ENCODE peak calls at places on chromosomes 5 and 9, in six cellular contexts. J, K, S, I, B and X are unnamed samples.

GRCh38 chr9:111798786-111799185 is 4.0 kb upstream of the SHOC1 start:
- DNase-seq in J (no peak), I (peak; percentile 48), K (no peak), B (no peak), S (peak; percentile 85), X (no peak)

GRCh38 chr9:124863371-124863831 is 1.5 kb downstream of the ARPC5L start:
- DNase-seq in B (peak; percentile 54), J (no peak), I (no peak), S (no peak), K (no peak), X (no peak)

GRCh38 chr9:133634024-133634691 is 2.0 kb upstream of the DBH start:
- DNase-seq in K (no peak), B (no peak), J (no peak), I (no peak), S (no peak), X (no peak)

GRCh38 chr5:167166696-167167095 is 1124.7 kb upstream of the WWC1 start:
- DNase-seq in S (no peak), B (no peak), J (no peak), I (no peak), K (no peak), X (no peak)

GRCh38 chr5:111984044-111984443 is 227.1 kb upstream of the NREP start:
- DNase-seq in J (no peak), S (peak; percentile 92), B (no peak), K (no peak), I (peak; percentile 9), X (peak; percentile 40)

GRCh38 chr9:136409557-136410455 is 608 bp downstream of the ENTR1 start:
- DNase-seq in J (peak; percentile 55), B (no peak), K (no peak), S (peak; percentile 22), I (peak; percentile 24), X (peak; percentile 57)

GRCh38 chr9:36744678-36745077 is 172.0 kb downstream of the MELK start:
- DNase-seq in B (no peak), J (no peak), I (no peak), S (no peak), K (no peak), X (no peak)

GRCh38 chr5:32297181-32298055 is 15.3 kb downstream of the MTMR12 start:
- DNase-seq in B (no peak), J (no peak), I (no peak), S (peak; percentile 19), K (no peak), X (no peak)

GRCh38 chr9:110954822-110955291 is 83.4 kb downstream of the LPAR1 start:
- DNase-seq in S (peak; percentile 64), I (no peak), K (no peak), B (no peak), J (no peak), X (peak; percentile 15)

GRCh38 chr5:93904917-93905316 is 163.5 kb upstream of the POU5F2 start:
- DNase-seq in I (no peak), B (no peak), J (no peak), S (no peak), K (no peak), X (no peak)

GRCh38 chr5:88882321-88883038 is 504 bp downstream of the MEF2C start:
- DNase-seq in J (no peak), I (no peak), S (peak; percentile 4), B (no peak), K (no peak), X (no peak)

GRCh38 chr5:10329808-10330481 is 22.2 kb upstream of the CMBL start:
- DNase-seq in K (peak; percentile 80), B (no peak), S (peak; percentile 88), I (no peak), J (no peak), X (no peak)

GRCh38 chr9:135792268-135793128 is 90.5 kb downstream of the KCNT1 start:
- DNase-seq in J (no peak), B (no peak), I (peak; percentile 65), S (no peak), K (no peak), X (no peak)

GRCh38 chr9:124356745-124357390 is 58.4 kb downstream of the PSMB7 start:
- DNase-seq in B (peak; percentile 5), I (no peak), K (no peak), J (no peak), S (no peak), X (no peak)

GRCh38 chr5:15009420-15009819 is 137.8 kb upstream of the ANKH start:
- DNase-seq in I (peak; percentile 87), S (peak; percentile 69), B (no peak), J (no peak), K (no peak), X (no peak)

GRCh38 chr9:71146511-71146910 is 25.1 kb upstream of the TRPM3 start:
- DNase-seq in B (no peak), K (no peak), S (no peak), J (no peak), I (no peak), X (peak; percentile 0)

GRCh38 chr9:128702445-128702948 is at the start of gene PKN3:
- DNase-seq in J (peak; percentile 57), K (peak; percentile 91), I (peak; percentile 89), S (peak; percentile 66), B (peak; percentile 75), X (peak; percentile 88)

GRCh38 chr5:59418766-59419165 is 474.8 kb downstream of the PDE4D start:
- DNase-seq in B (no peak), K (no peak), I (no peak), S (no peak), J (no peak), X (no peak)

GRCh38 chr5:51138164-51138563 is 245.1 kb upstream of the ISL1 start:
- DNase-seq in S (no peak), K (no peak), B (no peak), I (no peak), J (no peak), X (no peak)

GRCh38 chr9:2676466-2676865 is 40.8 kb upstream of the KCNV2 start:
- DNase-seq in I (no peak), S (no peak), J (no peak), B (no peak), K (no peak), X (no peak)

GRCh38 chr9:2674141-2674824 is 43.0 kb upstream of the KCNV2 start:
- DNase-seq in I (no peak), J (no peak), K (no peak), S (no peak), B (no peak), X (no peak)

GRCh38 chr9:2677927-2678889 is 39.1 kb upstream of the KCNV2 start:
- DNase-seq in K (no peak), B (no peak), J (no peak), I (no peak), S (no peak), X (no peak)

GRCh38 chr9:2679011-2679410 is 38.3 kb upstream of the KCNV2 start:
- DNase-seq in K (no peak), S (no peak), J (peak; percentile 32), B (no peak), I (no peak), X (no peak)

DNA sequence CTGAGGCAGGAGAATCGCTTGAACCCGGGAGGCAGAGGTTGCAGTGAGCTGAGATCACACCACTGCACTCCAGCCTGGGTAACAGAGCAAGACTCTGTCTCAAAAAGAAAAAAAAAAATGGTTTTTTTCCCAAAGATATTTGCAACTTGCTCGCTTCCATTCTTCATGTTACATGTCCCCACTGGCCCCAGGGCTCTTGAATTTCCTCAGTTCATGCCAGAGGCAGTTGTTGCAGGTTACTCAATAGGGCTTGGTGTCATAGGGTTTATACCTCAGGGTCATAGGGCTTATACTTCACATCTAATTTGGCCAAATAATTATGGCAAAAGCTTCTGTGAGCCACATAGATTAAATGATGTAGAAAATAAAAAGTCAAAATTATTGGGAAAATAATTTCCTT is 44.1 kb upstream of the KCNV2 start:
- DNase-seq in K (no peak), B (no peak), S (no peak), J (no peak), I (no peak), X (no peak)
- TF ChIP-seq POLR2A in K (no peak), B (no peak), S (no peak), J (no peak), I (no peak), X (no peak)

DNA sequence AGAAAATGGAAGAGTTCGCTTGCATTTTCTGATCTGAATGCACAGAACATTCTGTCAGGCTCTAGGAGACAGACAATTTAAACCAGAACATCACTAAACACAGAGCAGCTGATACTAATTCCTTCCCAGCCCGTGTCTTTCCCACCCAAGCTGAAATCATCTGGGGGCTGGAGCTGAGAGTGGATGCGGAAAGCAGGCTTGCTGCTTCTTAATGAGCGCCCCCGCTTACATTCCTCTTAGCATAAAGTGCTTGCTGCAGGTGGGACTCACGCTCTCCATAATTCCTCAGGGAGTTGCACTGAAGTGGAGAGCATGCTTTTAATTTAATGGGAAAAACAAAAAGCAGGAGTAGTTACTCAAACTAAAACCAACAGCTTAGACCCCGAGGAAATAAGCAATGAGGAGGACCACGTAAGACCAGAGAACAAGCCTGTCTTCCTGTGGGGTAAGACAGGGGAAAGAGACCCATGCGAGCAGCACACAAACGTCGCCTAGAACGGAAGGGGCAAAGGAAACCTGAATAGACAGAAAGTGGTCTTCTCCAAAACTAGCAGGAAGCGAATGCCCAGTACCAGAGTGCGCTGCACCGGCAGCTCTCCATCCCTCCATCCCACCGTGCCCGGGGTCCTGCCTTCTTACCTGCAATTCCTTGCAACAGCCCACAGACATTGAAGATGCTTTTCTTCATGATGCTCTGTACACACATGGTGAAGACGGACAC is 139.3 kb downstream of the LHFPL2 start:
- DNase-seq in K (no peak), I (no peak), J (no peak), B (no peak), S (no peak), X (no peak)
- H3K4me3 ChIP-seq in K (peak overlapping the region; percentile 49), I (no peak overlapping the region), J (peak overlapping the region; percentile 65), B (no peak overlapping the region), S (no peak overlapping the region), X (no peak overlapping the region)

GRCh38 chr5:151686673-151687378 is at the start of gene SPARC:
- DNase-seq in J (peak; percentile 73), B (peak; percentile 88), I (no peak), K (peak; percentile 94), S (peak; percentile 96), X (peak; percentile 93)
- TF ChIP-seq POLR2A in J (peak; percentile 63), B (peak; percentile 40), I (no peak), K (peak; percentile 86), S (peak; percentile 99), X (peak; percentile 19)

DNA sequence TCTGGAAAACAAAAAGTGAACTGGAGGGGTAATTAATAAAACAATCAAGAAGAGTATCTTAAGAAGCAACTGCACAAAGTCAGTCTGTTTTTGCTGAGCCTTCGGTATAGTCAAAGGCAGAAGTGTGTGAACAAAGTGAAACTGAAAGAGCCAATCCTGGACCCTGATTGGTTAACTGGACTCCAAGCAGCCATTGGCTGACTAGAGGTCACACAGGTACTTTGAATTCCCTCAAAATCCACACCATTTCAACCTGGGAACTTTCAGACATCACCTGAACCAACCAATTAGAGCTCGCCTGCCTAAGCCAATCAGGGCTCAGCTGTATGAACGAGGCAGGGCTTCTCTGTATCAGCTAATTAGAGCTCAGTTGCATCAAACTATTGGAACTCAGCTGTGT is 286.7 kb downstream of the TLE4 start:
- DNase-seq in B (no peak), J (no peak), S (peak; percentile 17), K (no peak), I (peak; percentile 60), X (peak; percentile 9)
- H3K4me3 ChIP-seq in B (no peak overlapping the region), J (no peak overlapping the region), S (peak overlapping the region; percentile 37), K (no peak overlapping the region), I (no peak overlapping the region), X (no peak overlapping the region)